ENCODE peak calls at places on chromosomes 11 and 22, in nine cellular contexts. B, I, V, X, S, J, K, O and P are unnamed samples.

GRCh38 chr11:69949327-69949726 is 128.8 kb upstream of the ANO1 start:
- DNase-seq in I (peak; percentile 89), S (peak; percentile 95), V (peak; percentile 90), O (peak; percentile 51), X (peak; percentile 65), J (no peak), K (peak; percentile 92), B (peak; percentile 99), P (peak; percentile 68)

GRCh38 chr11:92225563-92226308 is 1.1 kb downstream of the FAT3 start:
- DNase-seq in K (peak; percentile 34), B (no peak), V (peak; percentile 8), I (no peak), J (no peak), O (no peak), S (no peak), X (no peak), P (peak; percentile 5)

GRCh38 chr11:50412832-50413231 is 380.2 kb downstream of the OR4C45 start:
- DNase-seq in S (no peak), J (no peak), B (no peak), K (no peak), X (no peak), O (no peak), V (no peak), I (peak; percentile 19), P (no peak)

GRCh38 chr22:23065069-23065451 is 5.3 kb upstream of the GNAZ start:
- DNase-seq in B (no peak), V (no peak), K (no peak), X (no peak), S (no peak), O (no peak), I (no peak), J (no peak), P (no peak)

GRCh38 chr22:45585437-45585755 is 82.7 kb downstream of the FBLN1 start:
- DNase-seq in S (peak; percentile 65), J (no peak), X (no peak), I (no peak), O (no peak), K (no peak), V (peak; percentile 82), B (no peak), P (no peak)

GRCh38 chr22:38305481-38306448 is 11.5 kb downstream of the CSNK1E start:
- DNase-seq in I (no peak), X (peak; percentile 31), K (peak; percentile 58), S (peak; percentile 54), O (no peak), J (peak; percentile 32), B (no peak), V (peak; percentile 64), P (no peak)

GRCh38 chr22:46454910-46455269 is 82.5 kb downstream of the CELSR1 start:
- DNase-seq in J (no peak), K (no peak), I (no peak), V (peak; percentile 36), X (no peak), B (peak; percentile 87), S (peak; percentile 10), O (no peak), P (no peak)

GRCh38 chr22:49734390-49734789 is 93.3 kb downstream of the BRD1 start:
- DNase-seq in J (no peak), B (no peak), S (no peak), X (no peak), V (no peak), O (no peak), K (no peak), I (no peak), P (no peak)

GRCh38 chr11:85725510-85726258 is 39.7 kb upstream of the CCDC89 start:
- DNase-seq in B (peak; percentile 99), V (peak; percentile 96), X (peak; percentile 70), O (no peak), S (peak; percentile 97), J (no peak), K (peak; percentile 82), I (no peak), P (peak; percentile 68)

GRCh38 chr11:122085712-122086111 is 30.3 kb downstream of the BLID start:
- DNase-seq in S (peak; percentile 43), O (no peak), I (no peak), X (no peak), J (no peak), B (no peak), V (no peak), K (peak; percentile 44), P (no peak)

GRCh38 chr11:17185938-17186337 is 21.8 kb downstream of the PIK3C2A start:
- DNase-seq in O (no peak), V (no peak), B (no peak), S (no peak), X (no peak), K (no peak), J (no peak), I (no peak), P (no peak)

GRCh38 chr22:19798825-19799224 is 38.2 kb downstream of the TBX1 start:
- DNase-seq in K (no peak), V (no peak), O (no peak), X (no peak), B (no peak), S (no peak), J (no peak), I (no peak), P (no peak)

GRCh38 chr11:58641326-58641725 is 18.9 kb downstream of the CNTF start:
- DNase-seq in J (no peak), S (no peak), K (no peak), O (no peak), B (no peak), I (no peak), X (peak; percentile 71), V (no peak), P (no peak)

GRCh38 chr11:122700676-122701075 is 45.2 kb downstream of the UBASH3B start:
- DNase-seq in S (no peak), I (no peak), X (no peak), V (no peak), J (no peak), O (no peak), K (no peak), B (no peak), P (no peak)

GRCh38 chr11:106271126-106271525 is 193.7 kb downstream of the AASDHPPT start:
- DNase-seq in I (no peak), V (peak; percentile 77), S (no peak), K (peak; percentile 43), J (no peak), B (no peak), X (no peak), O (no peak), P (no peak)

GRCh38 chr11:12110714-12111481 is 508 bp downstream of the MICAL2 start:
- DNase-seq in O (no peak), V (no peak), B (peak; percentile 34), X (peak; percentile 46), S (no peak), I (peak; percentile 50), J (peak; percentile 16), K (peak; percentile 56), P (peak; percentile 54)

GRCh38 chr11:282630-283360 is 4.6 kb downstream of the NLRP6 start:
- DNase-seq in J (no peak), I (no peak), S (no peak), V (no peak), O (no peak), K (no peak), B (no peak), X (peak; percentile 69), P (no peak)

GRCh38 chr11:61951484-61952135 is 1.5 kb downstream of the BEST1 start:
- DNase-seq in X (no peak), O (no peak), S (no peak), B (no peak), K (no peak), J (no peak), I (no peak), V (no peak), P (no peak)
- H3K4me1 ChIP-seq in X (peaks cover 2% of the 10 kb centered on the region), O (no peaks in the 10 kb centered on the region), S (peaks cover 16% of the 10 kb centered on the region), B (peaks cover 7% of the 10 kb centered on the region), K (peaks cover 27% of the 10 kb centered on the region), J (no peaks in the 10 kb centered on the region), I (peaks cover 12% of the 10 kb centered on the region), V (peaks cover 9% of the 10 kb centered on the region), P (peaks cover 46% of the 10 kb centered on the region)

DNA sequence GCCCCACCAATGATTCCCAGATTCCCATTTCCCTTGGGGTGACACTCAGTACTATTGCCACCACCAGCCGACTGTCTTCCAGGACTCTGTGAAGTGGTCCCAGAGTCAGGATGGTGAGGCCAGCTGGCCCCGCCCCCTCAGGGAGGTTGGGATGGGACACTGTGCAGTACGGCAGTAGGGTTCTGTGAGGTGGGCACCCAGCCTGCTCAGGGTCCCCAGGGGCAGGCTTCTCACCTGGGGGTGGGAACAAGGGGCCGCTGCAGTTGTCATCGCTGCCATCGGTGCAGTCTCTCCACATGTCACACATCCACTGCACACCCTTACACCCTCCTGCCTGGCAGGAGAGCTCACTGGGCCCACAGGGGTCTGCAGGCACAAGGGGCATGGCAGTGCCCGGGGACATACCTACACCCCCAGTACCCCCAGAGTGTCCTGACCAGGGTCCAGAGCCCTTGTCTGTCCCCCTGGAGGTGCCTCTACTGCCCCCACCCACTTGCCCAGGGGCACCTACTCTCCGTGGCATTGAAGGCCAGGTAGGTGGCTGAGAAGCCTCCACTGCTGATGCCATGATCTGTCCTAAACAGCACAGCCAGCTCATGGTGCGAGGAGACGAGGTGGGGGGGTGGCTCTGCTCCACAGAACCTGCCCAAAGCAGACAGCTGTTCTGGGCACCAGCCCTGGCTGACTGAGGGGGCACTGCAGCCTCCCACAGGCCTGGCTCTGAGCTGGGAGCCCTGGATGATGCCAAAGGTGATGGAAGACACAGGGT is 1.9 kb upstream of the C1QTNF5 start:
- DNase-seq in B (no peak), J (no peak), O (no peak), V (no peak), X (no peak), K (no peak), I (no peak), S (no peak), P (no peak)
- H3K4me3 ChIP-seq in B (no peak overlapping the region), J (no peak overlapping the region), O (no peak overlapping the region), V (no peak overlapping the region), X (no peak overlapping the region), K (no peak overlapping the region), I (no peak overlapping the region), S (no peak overlapping the region), P (no peak overlapping the region)

GRCh38 chr11:2631161-2631560 is 68.6 kb downstream of the KCNQ1OT1 start:
- DNase-seq in I (no peak), S (no peak), X (no peak), V (no peak), J (no peak), K (no peak), O (no peak), B (no peak), P (no peak)
- H3K9me3 ChIP-seq in I (peaks cover 49% of the 10 kb centered on the region), S (peaks cover 30% of the 10 kb centered on the region), X (no peaks in the 10 kb centered on the region), V (peaks cover 6% of the 10 kb centered on the region), J (peaks cover 12% of the 10 kb centered on the region), K (peaks cover 17% of the 10 kb centered on the region), O (peaks cover 35% of the 10 kb centered on the region), B (peaks cover 8% of the 10 kb centered on the region), P (peaks cover 77% of the 10 kb centered on the region)

DNA sequence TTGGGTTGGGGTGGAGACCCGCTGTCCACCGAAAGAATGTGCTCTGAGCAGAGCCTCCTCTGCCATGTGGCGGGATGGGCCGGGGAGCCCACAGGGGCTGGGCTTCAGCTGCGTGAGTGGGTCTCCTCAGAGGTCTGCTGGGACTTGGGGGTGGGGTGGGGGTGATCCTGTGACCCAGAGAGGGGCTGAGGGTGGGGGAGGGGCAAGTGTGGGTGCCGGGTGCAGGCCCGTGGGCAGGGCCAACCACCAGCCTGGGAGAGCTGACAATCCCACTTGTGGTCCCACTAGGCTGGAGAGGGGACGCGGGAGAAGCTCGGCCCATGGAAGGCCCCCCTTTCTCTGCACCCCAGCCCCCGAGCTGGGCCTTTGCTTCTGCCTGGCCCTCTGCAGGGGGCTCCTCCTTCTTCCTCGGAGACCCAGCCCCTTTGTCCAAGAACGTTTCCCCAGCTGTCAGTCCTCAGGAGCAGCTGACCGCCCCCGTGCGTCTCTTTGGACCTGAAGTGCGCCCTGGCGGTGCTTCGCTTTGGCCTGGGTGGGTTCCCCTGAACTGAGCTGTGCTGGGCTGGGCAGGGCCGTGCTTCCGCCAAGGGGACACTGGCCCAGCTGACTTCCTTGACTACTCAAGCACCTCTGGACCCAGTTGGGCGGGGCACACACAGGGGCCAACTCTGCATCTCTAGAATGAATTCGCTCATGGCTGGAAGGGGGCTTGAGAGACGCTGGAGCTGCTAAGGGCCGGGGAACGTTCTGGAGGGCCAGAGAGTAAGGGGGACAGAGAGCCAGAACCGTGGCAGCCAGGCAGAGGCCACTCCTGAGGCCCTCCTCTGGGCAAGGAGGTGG is 30.2 kb downstream of the OSBPL5 start:
- DNase-seq in V (no peak), I (no peak), J (no peak), K (no peak), O (no peak), S (no peak), X (no peak), B (no peak), P (no peak)
- H3K4me1 ChIP-seq in V (no peaks in the 10 kb centered on the region), I (no peaks in the 10 kb centered on the region), J (peaks cover 24% of the 10 kb centered on the region), K (no peaks in the 10 kb centered on the region), O (peaks cover 2% of the 10 kb centered on the region), S (peaks cover 2% of the 10 kb centered on the region), X (peaks cover 4% of the 10 kb centered on the region), B (no peaks in the 10 kb centered on the region), P (peaks cover 3% of the 10 kb centered on the region)